ENCODE peak calls at places on chromosomes 11 and 22, in four cellular contexts. Y is K562, N is HCT116, U is Panc1. X is an unnamed sample.

GRCh38 chr22:35894937-35895708 is 133.5 kb downstream of the RBFOX2 start:
- DNase-seq in Y (no peak), U (no peak), N (no peak), X (no peak)

GRCh38 chr22:37566329-37566837 is 6.1 kb downstream of the CDC42EP1 start:
- DNase-seq in N (no peak), Y (no peak), U (no peak), X (no peak)

GRCh38 chr11:57640068-57640800 is 9.5 kb downstream of the YPEL4 start:
- DNase-seq in U (no peak), Y (no peak), N (no peak), X (no peak)

GRCh38 chr11:134461621-134462020 is 49.6 kb upstream of the B3GAT1 start:
- DNase-seq in U (no peak), Y (no peak), N (no peak), X (no peak)

GRCh38 chr11:126311464-126312291 is 7.8 kb downstream of the DCPS start:
- DNase-seq in N (no peak), Y (no peak), U (no peak), X (no peak)

GRCh38 chr11:77710358-77710757 is 72.8 kb upstream of the CLNS1A start:
- DNase-seq in U (no peak), Y (no peak), N (no peak), X (peak; percentile 36)

GRCh38 chr11:119263352-119263940 is 53.5 kb downstream of the MCAM start:
- DNase-seq in N (no peak), U (no peak), Y (no peak), X (no peak)

GRCh38 chr11:304061-304506 is 3.5 kb upstream of the IFITM2 start:
- DNase-seq in Y (no peak), N (no peak), U (no peak), X (no peak)

GRCh38 chr22:44204937-44205712 is 24.4 kb downstream of the PARVG start:
- DNase-seq in N (no peak), Y (no peak), U (no peak), X (no peak)

GRCh38 chr11:118889796-118890195 is 6.1 kb downstream of the CXCR5 start:
- DNase-seq in Y (no peak), U (no peak), N (no peak), X (no peak)

GRCh38 chr11:102422817-102423725 is 29.5 kb downstream of the TMEM123 start:
- DNase-seq in Y (no peak), U (no peak), N (no peak), X (no peak)

GRCh38 chr22:33606495-33606894 is 313.8 kb downstream of the LARGE1 start:
- DNase-seq in Y (no peak), U (no peak), N (no peak), X (no peak)

GRCh38 chr11:81907996-81908395 is 825.7 kb downstream of the FAM181B start:
- DNase-seq in Y (no peak), N (no peak), U (no peak), X (no peak)

GRCh38 chr11:20754957-20755356 is 85.6 kb downstream of the NELL1 start:
- DNase-seq in N (no peak), Y (peak; percentile 4), U (no peak), X (peak; percentile 2)

GRCh38 chr11:11220786-11221185 is 132.3 kb downstream of the CSNK2A3 start:
- DNase-seq in N (no peak), U (no peak), Y (no peak), X (no peak)

GRCh38 chr11:6253196-6253595 is 6.4 kb upstream of the CCKBR start:
- DNase-seq in Y (no peak), U (no peak), N (no peak), X (no peak)

GRCh38 chr22:23364389-23364788 is 184.1 kb downstream of the BCR start:
- DNase-seq in Y (no peak), N (no peak), U (no peak), X (no peak)

GRCh38 chr22:24938741-24939341 is 7.7 kb downstream of the LHFPL7 start:
- DNase-seq in N (no peak), U (no peak), Y (peak; percentile 42), X (peak; percentile 49)

GRCh38 chr11:113255096-113255495 is 59.3 kb upstream of the TTC12 start:
- DNase-seq in U (no peak), N (no peak), Y (no peak), X (no peak)

GRCh38 chr11:68617925-68618809 is 66.2 kb upstream of the GAL start:
- DNase-seq in N (no peak), Y (no peak), U (no peak), X (no peak)
- TF ChIP-seq TCF7L2 in N (no peak), Y (no peak), U (no peak), X (no peak)

GRCh38 chr11:45399166-45399565 is 113.0 kb upstream of the SYT13 start:
- DNase-seq in N (no peak), Y (no peak), U (no peak), X (no peak)
- TF ChIP-seq TCF7L2 in N (no peak), Y (no peak), U (no peak), X (no peak)

GRCh38 chr11:8867035-8867434 is 44.0 kb upstream of the AKIP1 start:
- DNase-seq in Y (no peak), N (no peak), U (no peak), X (no peak)

GRCh38 chr11:8865304-8865703 is 45.7 kb upstream of the AKIP1 start:
- DNase-seq in Y (no peak), U (no peak), N (no peak), X (no peak)

GRCh38 chr11:8871283-8871775 is 39.7 kb upstream of the AKIP1 start:
- DNase-seq in U (no peak), Y (no peak), N (peak; percentile 16), X (peak; percentile 26)

GRCh38 chr11:8870461-8871282 is 40.3 kb upstream of the AKIP1 start:
- DNase-seq in U (no peak), N (peak; percentile 68), Y (peak; percentile 9), X (no peak)

DNA sequence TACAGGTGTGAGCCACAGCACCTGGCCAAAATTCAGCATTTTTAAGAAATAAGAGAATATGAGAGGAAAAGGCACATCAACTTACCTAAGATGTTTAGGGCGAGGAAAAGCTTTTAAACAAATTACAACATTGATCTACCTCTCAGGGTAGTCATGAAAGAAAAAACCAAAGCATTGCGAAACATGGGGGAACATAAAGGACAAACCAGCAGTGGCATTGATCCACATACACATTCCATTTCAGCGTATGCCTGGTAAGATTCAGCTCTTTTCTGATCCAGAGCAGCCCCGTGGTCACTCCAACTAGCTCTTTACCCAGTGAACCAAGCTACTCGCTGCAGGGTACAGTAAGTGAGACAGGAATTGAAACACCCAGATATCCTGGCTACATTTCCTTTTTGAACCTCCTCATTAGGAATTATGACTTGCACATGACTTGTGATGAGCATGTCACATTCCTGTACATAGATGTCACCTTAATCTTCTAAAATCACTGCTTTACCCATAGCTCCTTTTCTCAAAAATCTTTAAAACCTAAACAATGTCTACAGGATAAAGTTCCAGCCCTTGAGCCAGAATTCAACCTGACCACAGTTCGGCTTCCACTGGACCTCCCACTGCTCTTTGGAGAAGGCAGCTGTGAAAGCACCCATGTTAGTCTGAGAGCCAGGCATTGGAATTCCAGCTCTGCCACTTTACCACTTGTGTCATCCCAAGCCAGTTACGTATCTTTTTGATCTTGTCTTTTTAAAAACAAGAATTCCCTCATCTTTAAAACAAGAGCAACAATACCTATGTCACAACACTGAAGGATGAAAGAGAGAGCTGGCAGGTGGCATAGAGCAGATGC is 42.9 kb upstream of the AKIP1 start:
- DNase-seq in N (no peak), U (no peak), Y (no peak), X (peak; percentile 43)
- TF ChIP-seq TCF7L2 in N (no peak), U (no peak), Y (no peak), X (no peak)

GRCh38 chr11:35619754-35620640 is 1.7 kb downstream of the FJX1 start:
- DNase-seq in N (no peak), Y (peak; percentile 50), U (no peak), X (peak; percentile 38)
- TF ChIP-seq TCF7L2 in N (no peak), Y (no peak), U (peak; percentile 50), X (no peak)

GRCh38 chr11:67032830-67033555 is 10.1 kb downstream of the SYT12 start:
- DNase-seq in N (no peak), Y (no peak), U (no peak), X (no peak)
- TF ChIP-seq TCF7L2 in N (no peak), Y (no peak), U (no peak), X (no peak)

DNA sequence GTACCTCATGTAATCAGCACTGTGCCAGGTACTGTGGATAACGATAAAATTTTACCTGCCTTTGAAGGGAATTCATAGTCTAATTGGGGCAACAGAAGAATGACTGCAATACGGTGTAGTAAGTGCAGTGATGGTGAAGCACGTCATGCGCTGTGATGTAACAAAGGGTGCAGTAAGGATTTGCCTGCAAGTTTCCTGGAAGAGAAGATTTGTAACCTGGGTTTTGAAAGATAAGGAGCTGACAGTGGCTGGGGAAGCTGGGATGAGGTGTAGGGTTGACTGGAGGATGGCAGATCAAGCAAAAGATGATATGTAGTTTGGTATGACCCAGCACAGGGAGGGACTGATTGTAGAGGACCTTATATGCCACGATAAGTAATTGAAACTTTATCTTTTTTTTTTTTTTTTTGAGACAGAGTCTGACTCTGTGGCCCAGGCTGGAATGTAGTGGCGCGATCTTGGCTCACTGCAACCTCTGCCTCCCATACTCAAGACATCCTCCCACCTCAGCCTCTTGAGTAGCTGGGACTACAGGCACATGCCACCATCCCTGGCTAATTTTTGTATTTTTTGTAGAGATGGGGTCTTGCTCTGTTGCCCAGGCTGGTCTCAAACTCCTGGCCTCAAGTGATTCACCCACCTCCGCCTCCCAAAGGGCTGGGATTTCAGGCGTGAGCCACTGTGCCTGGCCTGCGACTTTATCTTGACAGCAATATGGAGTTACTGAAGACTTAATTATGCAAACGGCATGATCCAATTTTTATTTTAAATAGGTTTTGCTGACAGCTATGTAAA is 11.3 kb downstream of the SDHD start:
- DNase-seq in U (no peak), Y (peak; percentile 81), N (no peak), X (no peak)
- TF ChIP-seq TCF7L2 in U (no peak), Y (no peak), N (no peak), X (no peak)

GRCh38 chr11:130178441-130178971 is 18.9 kb downstream of the ST14 start:
- DNase-seq in U (no peak), Y (no peak), N (no peak), X (no peak)
- TF ChIP-seq TCF7L2 in U (no peak), Y (no peak), N (no peak), X (no peak)